ENCODE peak calls at places on chromosomes 7 and 10, in four cellular contexts. D is keratinocyte, X is body of pancreas, F is heart right ventricle. U is an unnamed sample.

GRCh38 chr10:77943086-77943901 is 16.7 kb upstream of the DLG5 start:
- DNase-seq in D (no peak), F (no peak), X (peak), U (no peak)

GRCh38 chr7:100545636-100546128 is 6.7 kb downstream of the AGFG2 start:
- DNase-seq in F (no peak), X (peak), D (no peak), U (peak)

GRCh38 chr7:4856336-4857056 is 5.3 kb downstream of the PAPOLB start:
- DNase-seq in D (no peak), F (no peak), X (no peak), U (no peak)

GRCh38 chr10:82691211-82691610 is 816.2 kb downstream of the NRG3 start:
- DNase-seq in X (no peak), D (no peak), F (no peak), U (no peak)

GRCh38 chr7:104955276-104955675 is 58.7 kb upstream of the KMT2E start:
- DNase-seq in D (no peak), F (no peak), X (no peak), U (no peak)

GRCh38 chr10:1195828-1196227 is 139.6 kb downstream of the WDR37 start:
- DNase-seq in D (no peak), F (no peak), X (no peak), U (no peak)

GRCh38 chr10:44723654-44724053 is 187.5 kb upstream of the TMEM72 start:
- DNase-seq in D (no peak), F (no peak), X (no peak), U (peak)

GRCh38 chr10:119346063-119346835 is 138.9 kb downstream of the GRK5 start:
- DNase-seq in X (no peak), D (no peak), F (peak), U (peak)

GRCh38 chr7:11486271-11486670 is 345.7 kb downstream of the THSD7A start:
- DNase-seq in X (no peak), F (no peak), D (no peak), U (no peak)

GRCh38 chr10:22657566-22658190 is 56.7 kb downstream of the PIP4K2A start:
- DNase-seq in D (no peak), F (no peak), X (no peak), U (no peak)

GRCh38 chr10:107914450-107915276 is 750.2 kb upstream of the SORCS1 start:
- DNase-seq in X (peak), D (no peak), F (no peak), U (no peak)

GRCh38 chr7:132455306-132455705 is 121.0 kb downstream of the PLXNA4 start:
- DNase-seq in F (no peak), D (no peak), X (no peak), U (no peak)

GRCh38 chr10:115772606-115773005 is 500.4 kb downstream of the GFRA1 start:
- DNase-seq in F (no peak), X (no peak), D (no peak), U (no peak)

GRCh38 chr10:95513941-95514392 is 47.2 kb downstream of the SORBS1 start:
- DNase-seq in D (peak), X (peak), F (peak), U (peak)

GRCh38 chr10:29926649-29927048 is 132.7 kb downstream of the JCAD start:
- DNase-seq in D (no peak), F (no peak), X (no peak), U (peak)

GRCh38 chr10:115514895-115515294 is 421.7 kb downstream of the ATRNL1 start:
- DNase-seq in D (no peak), X (no peak), F (no peak), U (no peak)

GRCh38 chr10:7829289-7829834 is 11.1 kb downstream of the TAF3 start:
- DNase-seq in D (no peak), F (no peak), X (no peak), U (no peak)

GRCh38 chr10:7832060-7832459 is 13.8 kb downstream of the TAF3 start:
- DNase-seq in D (no peak), F (no peak), X (no peak), U (no peak)

GRCh38 chr10:7836571-7836970 is 18.3 kb downstream of the TAF3 start:
- DNase-seq in F (no peak), X (no peak), D (no peak), U (no peak)

GRCh38 chr10:7833210-7833609 is 14.9 kb downstream of the TAF3 start:
- DNase-seq in X (no peak), F (no peak), D (no peak), U (no peak)
- TF ChIP-seq CTCF in X (no peak), F (no peak), D (no peak), U (no peak)

DNA sequence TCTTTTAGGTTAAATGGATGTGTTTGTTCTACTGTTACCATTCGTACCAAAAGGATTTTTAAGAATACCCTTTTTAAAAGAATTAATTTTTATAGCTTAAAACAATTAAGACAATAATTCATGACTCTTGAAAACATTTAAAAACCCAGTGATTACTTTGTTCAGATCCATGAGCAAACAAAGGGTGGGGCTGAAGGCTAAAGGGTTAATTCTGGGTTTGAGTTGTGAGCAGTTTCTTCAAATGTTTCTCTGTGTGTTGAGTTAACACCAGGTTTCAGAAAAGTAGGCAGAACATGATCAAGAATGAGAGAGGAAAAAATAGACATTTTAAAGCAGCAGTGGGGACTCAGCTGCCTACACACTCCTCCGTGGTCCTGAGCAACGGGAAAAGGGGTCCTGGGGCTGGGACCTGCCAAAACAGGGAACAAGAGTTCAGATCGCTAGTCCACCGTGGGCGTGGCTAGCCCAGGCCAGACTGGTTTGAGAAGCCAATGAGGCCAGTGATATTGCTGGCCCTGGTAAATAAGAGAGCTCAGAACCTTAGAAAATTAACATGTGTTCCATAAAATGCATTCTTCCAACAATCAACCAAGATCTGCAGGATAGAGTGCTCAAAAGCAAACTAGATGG is 14.9 kb upstream of the EZH2 start:
- DNase-seq in F (no peak), X (no peak), D (no peak), U (no peak)
- H3K27ac ChIP-seq in F (no peak), X (no peak), D (no peak), U (no peak)

GRCh38 chr10:90865400-90865799 is 6.4 kb upstream of the RPP30 start:
- DNase-seq in D (no peak), F (no peak), X (no peak), U (no peak)
- TF ChIP-seq CTCF in D (no peak), F (no peak), X (no peak), U (no peak)

DNA sequence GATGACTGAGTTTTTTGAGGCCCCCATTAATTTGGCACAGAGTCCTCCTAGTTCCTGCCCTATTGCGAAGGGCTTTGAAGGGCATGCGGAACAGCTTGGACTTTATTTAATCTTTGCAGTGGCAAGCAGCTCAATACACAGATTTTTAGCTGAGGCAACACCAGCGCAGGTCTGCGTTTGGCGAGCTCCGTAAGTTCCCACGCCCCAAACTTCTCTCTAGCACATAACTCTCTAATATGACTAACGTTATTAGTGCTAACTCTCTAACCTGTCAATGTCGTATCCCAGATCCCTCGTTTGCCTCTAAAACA is 366 bp upstream of the TAF3 start:
- DNase-seq in F (no peak), D (no peak), X (no peak), U (no peak)
- H3K27ac ChIP-seq in F (peak), D (peak), X (peak), U (no peak)

GRCh38 chr7:139618482-139619366 is 95.2 kb downstream of the CLEC2L start:
- DNase-seq in X (peak), D (peak), F (peak), U (peak)
- TF ChIP-seq CTCF in X (peak), D (peak), F (peak), U (peak)

U was measured in adrenal gland.